ENCODE peak calls at places on chromosomes 13 and 19, in four cellular contexts. W is cardiac muscle cell, C is lung, K is H9. M is an unnamed sample.

GRCh38 chr13:83620535-83621220 is 261.6 kb downstream of the SLITRK1 start:
- DNase-seq in W (peak), C (no peak), K (no peak), M (no peak)

GRCh38 chr13:34391071-34391470 is 551.0 kb upstream of the NBEA start:
- DNase-seq in W (peak), C (no peak), K (no peak), M (no peak)

GRCh38 chr13:45422731-45423130 is 4.6 kb upstream of the SLC25A30 start:
- DNase-seq in W (no peak), C (no peak), K (no peak), M (no peak)

GRCh38 chr19:7101498-7102253 is 32.2 kb downstream of the ZNF557 start:
- DNase-seq in W (no peak), C (no peak), K (no peak), M (no peak)

GRCh38 chr13:28741080-28741479 is 22.3 kb upstream of the SLC46A3 start:
- DNase-seq in W (no peak), C (no peak), K (no peak), M (no peak)

GRCh38 chr13:50370303-50370950 is 355.2 kb downstream of the KCNRG start:
- DNase-seq in W (no peak), C (no peak), K (no peak), M (no peak)

GRCh38 chr19:8075158-8076086 is 22.9 kb downstream of the CCL25 start:
- DNase-seq in W (no peak), C (no peak), K (no peak), M (no peak)

GRCh38 chr13:35699805-35700204 is 223.3 kb upstream of the MAB21L1 start:
- DNase-seq in W (peak), C (no peak), K (no peak), M (no peak)

GRCh38 chr13:99339736-99340392 is 32.7 kb upstream of the GPR183 start:
- DNase-seq in W (peak), C (no peak), K (no peak), M (no peak)

GRCh38 chr13:49681837-49682236 is 9.4 kb downstream of the EBPL start:
- DNase-seq in W (peak), C (no peak), K (no peak), M (no peak)

GRCh38 chr13:94433055-94433947 is 46.2 kb downstream of the DCT start:
- DNase-seq in W (peak), C (no peak), K (peak), M (no peak)

GRCh38 chr13:83987394-83987793 is 105.1 kb upstream of the SLITRK1 start:
- DNase-seq in W (no peak), C (no peak), K (no peak), M (no peak)

GRCh38 chr19:49635530-49636229 is 4.3 kb downstream of the RRAS start:
- DNase-seq in W (no peak), C (no peak), K (no peak), M (no peak)

GRCh38 chr19:423691-424466 is 14.9 kb upstream of the C2CD4C start:
- DNase-seq in W (no peak), C (no peak), K (no peak), M (no peak)

GRCh38 chr13:92137519-92137918 is 739.1 kb downstream of the GPC5 start:
- DNase-seq in W (peak), C (no peak), K (no peak), M (no peak)

GRCh38 chr13:70967564-70967963 is 859.3 kb upstream of the KLHL1 start:
- DNase-seq in W (no peak), C (no peak), K (no peak), M (no peak)

GRCh38 chr13:113076681-113077401 is 28.8 kb upstream of the F7 start:
- DNase-seq in W (no peak), C (no peak), K (no peak), M (no peak)

GRCh38 chr19:3632739-3633558 is 6.4 kb upstream of the CACTIN start:
- DNase-seq in W (no peak), C (no peak), K (no peak), M (no peak)

GRCh38 chr13:34035676-34036325 is 217.9 kb downstream of the RFC3 start:
- DNase-seq in W (no peak), C (no peak), K (no peak), M (no peak)

GRCh38 chr19:17332677-17333581 is 1.7 kb downstream of the ANO8 start:
- DNase-seq in W (peak), C (no peak), K (peak), M (no peak)

GRCh38 chr19:27657271-27658051 is 1555.5 kb downstream of the UQCRFS1 start:
- DNase-seq in W (no peak), C (no peak), K (peak), M (no peak)

GRCh38 chr19:42048992-42049391 is 21.0 kb downstream of the GRIK5 start:
- DNase-seq in W (no peak), C (no peak), K (no peak), M (no peak)

GRCh38 chr19:7112675-7113074 is 43.2 kb downstream of the ZNF557 start:
- DNase-seq in W (no peak), C (no peak), K (no peak), M (no peak)

GRCh38 chr19:15977690-15978089 is 28.9 kb downstream of the OR10H4 start:
- DNase-seq in W (no peak), C (no peak), K (no peak), M (no peak)

GRCh38 chr13:114035583-114036501 is 62.0 kb upstream of the C13orf46 start:
- DNase-seq in W (peak), C (no peak), K (no peak), M (no peak)

GRCh38 chr19:42407816-42408175 is 17.7 kb upstream of the CNFN start:
- DNase-seq in W (no peak), C (no peak), K (no peak), M (no peak)

GRCh38 chr13:34037636-34038325 is 219.8 kb downstream of the RFC3 start:
- DNase-seq in W (no peak), C (no peak), K (no peak), M (no peak)

GRCh38 chr13:111595276-111595675 is 274.8 kb downstream of the TEX29 start:
- DNase-seq in W (no peak), C (no peak), K (no peak), M (no peak)

GRCh38 chr13:46569471-46569870 is 16.5 kb downstream of the LRCH1 start:
- DNase-seq in W (no peak), C (no peak), K (no peak), M (no peak)

GRCh38 chr13:112685856-112686255 is 4.0 kb upstream of the ATP11A start:
- DNase-seq in W (no peak), C (peak), K (peak), M (peak)

GRCh38 chr19:15875075-15875474 is 22.8 kb downstream of the CYP4F2 start:
- DNase-seq in W (no peak), C (no peak), K (no peak), M (no peak)

GRCh38 chr19:31392514-31392913 is 43.3 kb upstream of the TSHZ3 start:
- DNase-seq in W (peak), C (no peak), K (no peak), M (no peak)

GRCh38 chr19:16943942-16944625 is 55.3 kb downstream of the F2RL3 start:
- DNase-seq in W (no peak), C (no peak), K (no peak), M (no peak)

GRCh38 chr13:105997436-105998232 is 537.8 kb downstream of the EFNB2 start:
- DNase-seq in W (peak), C (no peak), K (no peak), M (no peak)

DNA sequence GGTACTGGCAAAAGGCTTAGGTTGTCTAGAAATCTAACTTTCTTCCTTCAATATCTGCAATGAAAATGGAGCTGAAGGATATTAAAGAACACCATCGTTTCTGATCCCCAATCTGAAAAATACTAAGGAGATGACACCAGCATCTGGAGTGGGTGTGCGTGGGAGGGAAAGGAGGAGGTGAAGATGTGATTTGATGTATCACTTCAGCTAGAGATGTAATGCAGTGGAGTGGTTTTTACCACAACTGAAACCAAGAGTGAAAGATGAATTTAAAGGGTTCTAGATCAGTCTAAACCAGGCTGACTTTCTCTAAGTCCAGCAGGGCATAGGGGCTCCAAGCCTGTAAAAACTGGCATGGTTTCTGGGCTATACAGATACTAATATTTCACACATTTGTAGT is 148.4 kb downstream of the AKAP11 start:
- DNase-seq in W (no peak), C (no peak), K (no peak), M (no peak)
- TF ChIP-seq CTCF in W (no peak), C (no peak), K (no peak), M (no peak)

GRCh38 chr13:96769874-96770273 is 224.4 kb downstream of the OXGR1 start:
- DNase-seq in W (no peak), C (no peak), K (no peak), M (no peak)
- H3K27ac ChIP-seq in W (no peak), C (no peak), K (no peak), M (no peak)

GRCh38 chr19:43622956-43623355 is 3.5 kb upstream of the ZNF428 start:
- DNase-seq in W (no peak), C (no peak), K (no peak), M (no peak)

GRCh38 chr19:43625918-43626579 is 6.6 kb upstream of the ZNF428 start:
- DNase-seq in W (peak), C (no peak), K (peak), M (no peak)

GRCh38 chr19:43623889-43624670 is 4.7 kb upstream of the ZNF428 start:
- DNase-seq in W (no peak), C (no peak), K (peak), M (no peak)

GRCh38 chr19:43626838-43627237 is 7.4 kb upstream of the ZNF428 start:
- DNase-seq in W (no peak), C (no peak), K (no peak), M (no peak)

GRCh38 chr19:43624933-43625332 is 5.5 kb upstream of the ZNF428 start:
- DNase-seq in W (peak), C (peak), K (peak), M (no peak)
- TF ChIP-seq CTCF in W (peak), C (no peak), K (peak), M (no peak)

DNA sequence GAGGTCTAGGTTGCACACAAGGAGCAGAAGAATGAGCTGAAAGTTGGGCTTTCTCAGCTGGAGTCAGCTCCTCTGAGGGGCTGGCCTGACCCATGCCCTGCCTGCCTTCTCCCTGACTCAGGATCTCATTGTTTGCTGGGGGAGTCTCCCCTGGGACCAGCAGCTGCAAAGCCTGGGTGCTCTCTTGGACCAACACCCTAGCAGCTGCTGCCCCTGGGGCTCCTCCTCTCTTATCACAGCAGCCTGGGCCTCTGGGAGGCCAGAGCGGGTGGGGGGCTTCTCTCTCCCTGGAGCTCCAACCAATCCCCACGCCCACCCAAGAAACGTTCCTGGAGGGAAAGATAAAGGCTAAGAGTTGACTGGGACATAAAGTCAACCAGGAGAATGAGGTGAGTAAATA is 1.6 kb upstream of the FCGBP start:
- DNase-seq in W (no peak), C (no peak), K (no peak), M (no peak)
- H3K27ac ChIP-seq in W (no peak), C (no peak), K (no peak), M (no peak)

DNA sequence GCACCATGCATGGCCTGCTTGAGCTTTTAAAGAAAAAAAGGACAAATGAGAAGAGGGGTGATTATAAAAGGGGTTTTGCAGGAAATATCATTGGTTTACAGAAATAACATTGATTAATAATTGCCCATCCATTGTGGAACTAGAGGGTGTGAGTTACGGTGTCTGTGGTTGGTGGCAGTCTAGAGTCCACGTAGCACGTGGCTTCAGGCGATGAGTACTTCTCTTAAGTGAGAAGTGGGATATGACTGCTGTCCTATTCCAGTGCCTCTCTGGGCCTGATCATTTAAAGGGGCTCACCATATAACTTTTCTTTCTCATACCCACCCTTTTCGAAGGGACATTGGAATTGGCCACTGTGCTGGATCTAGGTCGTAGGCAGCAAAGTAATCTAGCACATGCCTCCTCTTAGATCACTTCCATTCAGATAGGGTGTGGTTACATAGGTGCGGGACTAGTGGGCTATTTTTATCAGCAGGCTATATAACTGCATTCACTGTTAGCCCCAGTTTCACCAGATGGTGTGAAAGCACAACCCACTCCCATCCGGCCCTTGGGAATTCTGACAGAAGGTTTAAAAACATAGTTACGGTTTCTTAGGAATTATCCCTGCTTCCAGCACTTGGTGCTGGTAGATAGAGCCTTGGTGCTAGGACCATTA is 19.9 kb downstream of the PPP5C start:
- DNase-seq in W (no peak), C (no peak), K (no peak), M (no peak)
- TF ChIP-seq CTCF in W (no peak), C (no peak), K (no peak), M (no peak)

GRCh38 chr13:59873309-59873708 is 290.4 kb downstream of the DIAPH3 start:
- DNase-seq in W (no peak), C (no peak), K (no peak), M (no peak)

GRCh38 chr13:59865398-59865797 is 298.3 kb downstream of the DIAPH3 start:
- DNase-seq in W (no peak), C (no peak), K (no peak), M (no peak)

GRCh38 chr13:59863621-59864020 is 300.1 kb downstream of the DIAPH3 start:
- DNase-seq in W (no peak), C (no peak), K (no peak), M (no peak)

GRCh38 chr13:59873856-59874255 is 289.9 kb downstream of the DIAPH3 start:
- DNase-seq in W (no peak), C (no peak), K (no peak), M (no peak)

GRCh38 chr13:59867867-59868266 is 295.9 kb downstream of the DIAPH3 start:
- DNase-seq in W (no peak), C (no peak), K (no peak), M (no peak)
- H3K27ac ChIP-seq in W (no peak), C (no peak), K (no peak), M (peak)

M was measured in tibial artery.